ENCODE peak calls at places on chromosomes 3 and 15, in nine cellular contexts. S is mammary epithelial cell, Z is psoas muscle, V is RWPE2, H is lower lobe of right lung, C is prostate gland, B is endodermal cell, U is kidney epithelial cell, E is iPS DF 6.9. R is an unnamed sample.
A peak's percentile ranks its signal among the peaks of the same experiment; 100 is the strongest.

GRCh38 chr3:72665701-72666443 is 182.4 kb downstream of the SHQ1 start:
- DNase-seq in S (peak; percentile 21), Z (no peak), V (no peak), H (no peak), C (peak; percentile 33), B (peak; percentile 87), U (no peak), E (peak; percentile 43), R (peak; percentile 74)

GRCh38 chr3:15636028-15636709 is 34.6 kb downstream of the BTD start:
- DNase-seq in S (peak; percentile 17), Z (no peak), V (no peak), H (no peak), C (no peak), B (no peak), U (no peak), E (no peak), R (no peak)

GRCh38 chr3:31945738-31946052 is 35.4 kb downstream of the OSBPL10 start:
- DNase-seq in S (no peak), Z (no peak), V (no peak), H (no peak), C (no peak), B (no peak), U (no peak), E (no peak), R (no peak)

GRCh38 chr3:23650371-23651140 is 155.2 kb upstream of the UBE2E1 start:
- DNase-seq in S (peak; percentile 89), Z (no peak), V (no peak), H (no peak), C (no peak), B (no peak), U (peak; percentile 34), E (no peak), R (no peak)

GRCh38 chr3:36871379-36872126 is 73.3 kb downstream of the TRANK1 start:
- DNase-seq in S (no peak), Z (no peak), V (no peak), H (no peak), C (no peak), B (no peak), U (no peak), E (no peak), R (no peak)

GRCh38 chr3:187274977-187275338 is 16.6 kb downstream of the MASP1 start:
- DNase-seq in S (peak; percentile 89), Z (no peak), V (no peak), H (no peak), C (no peak), B (peak; percentile 91), U (no peak), E (peak; percentile 72), R (peak; percentile 85)

GRCh38 chr3:43024183-43024865 is 45.2 kb downstream of the GASK1A start:
- DNase-seq in S (no peak), Z (no peak), V (no peak), H (no peak), C (no peak), B (peak; percentile 40), U (no peak), E (no peak), R (no peak)

GRCh38 chr3:145058483-145058882 is 1086.9 kb downstream of the DIPK2A start:
- DNase-seq in S (no peak), Z (no peak), V (no peak), H (no peak), C (no peak), B (no peak), U (no peak), E (no peak), R (no peak)

GRCh38 chr3:18127864-18128185 is 297.3 kb downstream of the SATB1 start:
- DNase-seq in S (no peak), Z (no peak), V (no peak), H (no peak), C (no peak), B (no peak), U (no peak), E (no peak), R (no peak)

GRCh38 chr15:69126054-69126469 is 34.4 kb upstream of the GLCE start:
- DNase-seq in S (no peak), Z (no peak), V (no peak), H (no peak), C (no peak), B (no peak), U (no peak), E (no peak), R (no peak)

GRCh38 chr3:171810278-171811058 is at the start of gene PLD1:
- DNase-seq in S (peak; percentile 94), Z (peak; percentile 83), V (peak; percentile 89), H (peak; percentile 91), C (peak; percentile 68), B (no peak), U (no peak), E (no peak), R (peak; percentile 86)

GRCh38 chr3:5001805-5002173 is 22.6 kb downstream of the BHLHE40 start:
- DNase-seq in S (no peak), Z (no peak), V (no peak), H (no peak), C (no peak), B (no peak), U (no peak), E (no peak), R (no peak)

GRCh38 chr3:5004319-5005152 is 25.3 kb downstream of the BHLHE40 start:
- DNase-seq in S (peak; percentile 95), Z (no peak), V (peak; percentile 81), H (no peak), C (no peak), B (peak; percentile 42), U (no peak), E (no peak), R (no peak)

GRCh38 chr3:5001135-5001534 is 21.9 kb downstream of the BHLHE40 start:
- DNase-seq in S (no peak), Z (no peak), V (no peak), H (no peak), C (no peak), B (peak; percentile 49), U (no peak), E (no peak), R (no peak)

GRCh38 chr3:5002871-5003247 is 23.6 kb downstream of the BHLHE40 start:
- DNase-seq in S (no peak), Z (no peak), V (no peak), H (no peak), C (no peak), B (no peak), U (no peak), E (no peak), R (no peak)

DNA sequence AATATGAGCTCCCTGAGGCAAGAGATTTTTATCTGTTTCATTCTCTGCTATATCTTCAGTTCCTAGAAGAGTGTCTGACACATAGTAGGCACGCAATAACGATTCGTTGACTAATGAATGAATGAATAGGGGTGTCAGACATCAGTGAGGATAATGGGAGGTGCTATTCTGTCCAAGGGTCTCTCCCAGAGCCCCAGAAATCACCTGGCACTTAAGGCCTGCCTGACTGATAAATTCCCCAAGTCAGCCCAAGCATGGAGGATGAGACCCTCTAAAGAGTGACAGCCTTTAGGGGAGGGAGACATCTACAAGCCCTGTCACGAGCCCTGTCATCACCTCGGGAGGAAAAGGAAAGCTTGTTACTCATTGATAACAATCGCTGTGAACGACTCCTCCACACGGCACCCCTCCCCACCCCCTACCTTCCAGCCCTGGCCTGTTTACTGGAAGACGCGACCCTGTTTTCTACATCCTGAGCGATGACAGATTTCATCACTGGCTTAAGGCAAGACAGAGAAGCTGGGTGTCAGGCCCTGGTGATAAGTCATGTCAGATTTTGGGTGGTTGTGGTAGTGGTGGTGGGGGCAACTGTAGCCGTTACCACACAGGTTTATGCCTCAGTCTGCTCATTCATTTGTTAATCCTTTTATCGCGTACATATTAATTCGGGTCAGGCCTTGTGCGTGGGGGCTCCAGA is 23.1 kb downstream of the BHLHE40 start:
- DNase-seq in S (no peak), Z (no peak), V (no peak), H (no peak), C (no peak), B (peak; percentile 85), U (no peak), E (no peak), R (no peak)
- H3K4me3 ChIP-seq in S (no peak overlapping the region), Z (no peak overlapping the region), V (no peak overlapping the region), H (no peak overlapping the region), C (no peak overlapping the region), B (no peak overlapping the region), U (no peak overlapping the region), E (no peak overlapping the region), R (no peak overlapping the region)

GRCh38 chr3:33215739-33216138 is 2.9 kb downstream of the SUSD5 start:
- DNase-seq in S (no peak), Z (no peak), V (no peak), H (no peak), C (no peak), B (no peak), U (no peak), E (no peak), R (no peak)

GRCh38 chr3:33219175-33219487 is 521 bp upstream of the SUSD5 start:
- DNase-seq in S (no peak), Z (no peak), V (no peak), H (no peak), C (no peak), B (no peak), U (no peak), E (no peak), R (no peak)

GRCh38 chr3:33218072-33218445 is 551 bp downstream of the SUSD5 start:
- DNase-seq in S (no peak), Z (no peak), V (no peak), H (no peak), C (no peak), B (no peak), U (no peak), E (no peak), R (no peak)

GRCh38 chr3:33221241-33221640 is 2.6 kb upstream of the SUSD5 start:
- DNase-seq in S (no peak), Z (no peak), V (no peak), H (no peak), C (no peak), B (no peak), U (no peak), E (no peak), R (no peak)

GRCh38 chr3:33218446-33219174 is at the start of gene SUSD5:
- DNase-seq in S (peak; percentile 65), Z (peak; percentile 53), V (peak; percentile 58), H (no peak), C (no peak), B (peak; percentile 88), U (no peak), E (peak; percentile 52), R (peak; percentile 85)
- H3K27me3 ChIP-seq in S (peaks cover 19% of the 10 kb centered on the region), Z (no peaks in the 10 kb centered on the region), V (peaks cover 21% of the 10 kb centered on the region), H (peaks cover 29% of the 10 kb centered on the region), C (peaks cover 2% of the 10 kb centered on the region), B (peaks cover 65% of the 10 kb centered on the region), U (peaks cover 20% of the 10 kb centered on the region), E (peaks cover 22% of the 10 kb centered on the region), R (peaks cover 48% of the 10 kb centered on the region)

GRCh38 chr3:52487050-52487787 is 7.9 kb upstream of the STAB1 start:
- DNase-seq in S (no peak), Z (no peak), V (no peak), H (no peak), C (no peak), B (no peak), U (no peak), E (no peak), R (no peak)
- H3K36me3 ChIP-seq in S (peaks cover 37% of the 10 kb centered on the region), Z (peaks cover 87% of the 10 kb centered on the region), V (peaks cover 46% of the 10 kb centered on the region), H (peaks cover 83% of the 10 kb centered on the region), C (peaks cover 55% of the 10 kb centered on the region), B (peaks cover 68% of the 10 kb centered on the region), U (peaks cover 4% of the 10 kb centered on the region), E (peaks cover 49% of the 10 kb centered on the region), R (peaks cover 32% of the 10 kb centered on the region)

DNA sequence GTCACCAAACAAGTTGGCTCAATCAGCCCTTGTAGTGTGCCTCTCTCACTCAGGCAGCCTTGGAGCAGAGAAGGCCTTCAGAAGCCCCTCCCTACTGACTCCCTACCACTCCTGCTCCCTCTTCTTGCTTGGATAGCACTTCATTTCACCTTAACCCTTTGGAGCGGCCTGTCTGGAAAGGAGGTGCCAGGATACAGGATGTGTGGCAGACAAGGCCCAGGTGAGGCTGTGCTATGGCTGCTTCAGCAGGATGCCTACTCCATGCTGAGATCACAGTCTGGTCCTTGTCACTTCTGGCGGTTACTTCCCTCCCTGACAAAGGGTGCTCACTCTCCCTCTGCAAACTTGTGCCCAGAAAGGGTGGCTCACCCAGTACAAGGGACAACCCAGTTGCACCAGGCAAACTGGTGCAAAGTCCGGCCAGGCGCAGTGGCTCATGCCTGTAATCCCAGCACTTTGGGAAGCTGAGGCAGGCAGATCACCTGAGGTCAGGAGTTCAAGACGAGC is 1.0 kb downstream of the MON1A start:
- DNase-seq in S (no peak), Z (no peak), V (no peak), H (no peak), C (no peak), B (peak; percentile 57), U (no peak), E (no peak), R (no peak)
- H3K4me3 ChIP-seq in S (peak overlapping the region; percentile 66), Z (peak overlapping the region; percentile 84), V (peak overlapping the region; percentile 63), H (peak overlapping the region; percentile 88), C (peak overlapping the region; percentile 77), B (peak overlapping the region; percentile 82), U (no peak overlapping the region), E (no peak overlapping the region), R (no peak overlapping the region)